ENCODE peak calls at places on chromosomes 6 and 20, in nine cellular contexts. One of them, this sample, is unnamed.

GRCh38 chr6:19714415-19715165 is 122.6 kb upstream of the ID4 start:
- DNase-seq in right lobe of liver: no peak
- DNase-seq in naive thymus-derived CD4-positive, alpha-beta T cell: no peak
- DNase-seq in cardiac muscle cell: no peak
- DNase-seq in Panc1: no peak
- DNase-seq in uterus: no peak
- DNase-seq in transverse colon: no peak
- DNase-seq in OCI-LY7: no peak
- DNase-seq in aorta: no peak
- DNase-seq in this sample: no peak

GRCh38 chr6:8100159-8100854 is 2.0 kb downstream of the EEF1E1 start:
- DNase-seq in right lobe of liver: no peak
- DNase-seq in naive thymus-derived CD4-positive, alpha-beta T cell: no peak
- DNase-seq in cardiac muscle cell: no peak
- DNase-seq in Panc1: no peak
- DNase-seq in uterus: no peak
- DNase-seq in transverse colon: no peak
- DNase-seq in OCI-LY7: no peak
- DNase-seq in aorta: no peak
- DNase-seq in this sample: no peak

GRCh38 chr6:158660331-158660730 is 10.5 kb downstream of the SYTL3 start:
- DNase-seq in right lobe of liver: no peak
- DNase-seq in naive thymus-derived CD4-positive, alpha-beta T cell: peak
- DNase-seq in cardiac muscle cell: peak
- DNase-seq in Panc1: no peak
- DNase-seq in uterus: no peak
- DNase-seq in transverse colon: peak
- DNase-seq in OCI-LY7: peak
- DNase-seq in aorta: no peak
- DNase-seq in this sample: no peak

GRCh38 chr20:8073024-8073832 is 53.7 kb upstream of the TMX4 start:
- DNase-seq in right lobe of liver: no peak
- DNase-seq in naive thymus-derived CD4-positive, alpha-beta T cell: peak
- DNase-seq in cardiac muscle cell: peak
- DNase-seq in Panc1: no peak
- DNase-seq in uterus: no peak
- DNase-seq in transverse colon: no peak
- DNase-seq in OCI-LY7: no peak
- DNase-seq in aorta: no peak
- DNase-seq in this sample: no peak

GRCh38 chr6:78589426-78589825 is 277.9 kb upstream of the IRAK1BP1 start:
- DNase-seq in right lobe of liver: no peak
- DNase-seq in naive thymus-derived CD4-positive, alpha-beta T cell: no peak
- DNase-seq in cardiac muscle cell: no peak
- DNase-seq in Panc1: no peak
- DNase-seq in uterus: no peak
- DNase-seq in transverse colon: no peak
- DNase-seq in OCI-LY7: no peak
- DNase-seq in aorta: no peak
- DNase-seq in this sample: no peak

GRCh38 chr6:25062070-25062811 is 126.5 kb upstream of the RIPOR2 start:
- DNase-seq in right lobe of liver: no peak
- DNase-seq in naive thymus-derived CD4-positive, alpha-beta T cell: no peak
- DNase-seq in cardiac muscle cell: no peak
- DNase-seq in Panc1: no peak
- DNase-seq in uterus: no peak
- DNase-seq in transverse colon: no peak
- DNase-seq in OCI-LY7: no peak
- DNase-seq in aorta: no peak
- DNase-seq in this sample: no peak

GRCh38 chr6:99458319-99458718 is 33.2 kb upstream of the PNISR start:
- DNase-seq in right lobe of liver: no peak
- DNase-seq in naive thymus-derived CD4-positive, alpha-beta T cell: no peak
- DNase-seq in cardiac muscle cell: peak
- DNase-seq in Panc1: no peak
- DNase-seq in uterus: no peak
- DNase-seq in transverse colon: no peak
- DNase-seq in OCI-LY7: peak
- DNase-seq in aorta: no peak
- DNase-seq in this sample: no peak

GRCh38 chr6:134853111-134854055 is 96.5 kb downstream of the ALDH8A1 start:
- DNase-seq in right lobe of liver: no peak
- DNase-seq in naive thymus-derived CD4-positive, alpha-beta T cell: no peak
- DNase-seq in cardiac muscle cell: peak
- DNase-seq in Panc1: peak
- DNase-seq in uterus: peak
- DNase-seq in transverse colon: peak
- DNase-seq in OCI-LY7: no peak
- DNase-seq in aorta: no peak
- DNase-seq in this sample: no peak

GRCh38 chr6:105075210-105075609 is 104.6 kb downstream of the POPDC3 start:
- DNase-seq in right lobe of liver: no peak
- DNase-seq in naive thymus-derived CD4-positive, alpha-beta T cell: no peak
- DNase-seq in cardiac muscle cell: no peak
- DNase-seq in Panc1: no peak
- DNase-seq in uterus: no peak
- DNase-seq in transverse colon: no peak
- DNase-seq in OCI-LY7: no peak
- DNase-seq in aorta: no peak
- DNase-seq in this sample: no peak

GRCh38 chr20:26276811-26277210 is 580.2 kb upstream of the ZNF337 start:
- DNase-seq in right lobe of liver: no peak
- DNase-seq in naive thymus-derived CD4-positive, alpha-beta T cell: no peak
- DNase-seq in cardiac muscle cell: peak
- DNase-seq in Panc1: no peak
- DNase-seq in uterus: no peak
- DNase-seq in transverse colon: no peak
- DNase-seq in OCI-LY7: no peak
- DNase-seq in aorta: peak
- DNase-seq in this sample: no peak

GRCh38 chr6:29071831-29072723 is 15.0 kb downstream of the OR2B3 start:
- DNase-seq in right lobe of liver: peak
- DNase-seq in naive thymus-derived CD4-positive, alpha-beta T cell: no peak
- DNase-seq in cardiac muscle cell: peak
- DNase-seq in Panc1: peak
- DNase-seq in uterus: no peak
- DNase-seq in transverse colon: peak
- DNase-seq in OCI-LY7: peak
- DNase-seq in aorta: no peak
- DNase-seq in this sample: peak

GRCh38 chr6:166157930-166158617 is 9.6 kb downstream of the TBXT start:
- DNase-seq in right lobe of liver: no peak
- DNase-seq in naive thymus-derived CD4-positive, alpha-beta T cell: no peak
- DNase-seq in cardiac muscle cell: no peak
- DNase-seq in Panc1: no peak
- DNase-seq in uterus: no peak
- DNase-seq in transverse colon: no peak
- DNase-seq in OCI-LY7: peak
- DNase-seq in aorta: no peak
- DNase-seq in this sample: no peak

GRCh38 chr6:27897580-27898206 is 14.5 kb downstream of the OR2B2 start:
- DNase-seq in right lobe of liver: no peak
- DNase-seq in naive thymus-derived CD4-positive, alpha-beta T cell: no peak
- DNase-seq in cardiac muscle cell: no peak
- DNase-seq in Panc1: no peak
- DNase-seq in uterus: no peak
- DNase-seq in transverse colon: no peak
- DNase-seq in OCI-LY7: no peak
- DNase-seq in aorta: no peak
- DNase-seq in this sample: no peak

GRCh38 chr6:26234421-26235239 is 130.4 kb upstream of the BTN3A2 start:
- DNase-seq in right lobe of liver: no peak
- DNase-seq in naive thymus-derived CD4-positive, alpha-beta T cell: peak
- DNase-seq in cardiac muscle cell: peak
- DNase-seq in Panc1: no peak
- DNase-seq in uterus: peak
- DNase-seq in transverse colon: peak
- DNase-seq in OCI-LY7: peak
- DNase-seq in aorta: no peak
- DNase-seq in this sample: peak

GRCh38 chr6:113777601-113778000 is 79.5 kb upstream of the MARCKS start:
- DNase-seq in right lobe of liver: no peak
- DNase-seq in naive thymus-derived CD4-positive, alpha-beta T cell: no peak
- DNase-seq in cardiac muscle cell: no peak
- DNase-seq in Panc1: no peak
- DNase-seq in uterus: no peak
- DNase-seq in transverse colon: no peak
- DNase-seq in OCI-LY7: no peak
- DNase-seq in aorta: no peak
- DNase-seq in this sample: no peak

GRCh38 chr20:42125426-42125825 is 507.2 kb upstream of the CHD6 start:
- DNase-seq in right lobe of liver: no peak
- DNase-seq in naive thymus-derived CD4-positive, alpha-beta T cell: no peak
- DNase-seq in cardiac muscle cell: no peak
- DNase-seq in Panc1: no peak
- DNase-seq in uterus: no peak
- DNase-seq in transverse colon: no peak
- DNase-seq in OCI-LY7: no peak
- DNase-seq in aorta: no peak
- DNase-seq in this sample: no peak

GRCh38 chr20:64159711-64160110 is 4.5 kb upstream of the MYT1 start:
- DNase-seq in right lobe of liver: no peak
- DNase-seq in naive thymus-derived CD4-positive, alpha-beta T cell: no peak
- DNase-seq in cardiac muscle cell: no peak
- DNase-seq in Panc1: no peak
- DNase-seq in uterus: no peak
- DNase-seq in transverse colon: no peak
- DNase-seq in OCI-LY7: no peak
- DNase-seq in aorta: no peak
- DNase-seq in this sample: no peak

GRCh38 chr20:64161595-64162238 is 2.5 kb upstream of the MYT1 start:
- DNase-seq in right lobe of liver: peak
- DNase-seq in naive thymus-derived CD4-positive, alpha-beta T cell: peak
- DNase-seq in cardiac muscle cell: peak
- DNase-seq in Panc1: no peak
- DNase-seq in uterus: no peak
- DNase-seq in transverse colon: peak
- DNase-seq in OCI-LY7: no peak
- DNase-seq in aorta: no peak
- DNase-seq in this sample: peak

GRCh38 chr20:64162239-64162621 is 2.0 kb upstream of the MYT1 start:
- DNase-seq in right lobe of liver: no peak
- DNase-seq in naive thymus-derived CD4-positive, alpha-beta T cell: no peak
- DNase-seq in cardiac muscle cell: no peak
- DNase-seq in Panc1: no peak
- DNase-seq in uterus: no peak
- DNase-seq in transverse colon: no peak
- DNase-seq in OCI-LY7: no peak
- DNase-seq in aorta: no peak
- DNase-seq in this sample: no peak

GRCh38 chr20:64160118-64160517 is 4.1 kb upstream of the MYT1 start:
- DNase-seq in right lobe of liver: no peak
- DNase-seq in naive thymus-derived CD4-positive, alpha-beta T cell: no peak
- DNase-seq in cardiac muscle cell: no peak
- DNase-seq in Panc1: no peak
- DNase-seq in uterus: no peak
- DNase-seq in transverse colon: no peak
- DNase-seq in OCI-LY7: no peak
- DNase-seq in aorta: no peak
- DNase-seq in this sample: no peak

GRCh38 chr20:64160536-64161495 is 3.4 kb upstream of the MYT1 start:
- DNase-seq in right lobe of liver: no peak
- DNase-seq in naive thymus-derived CD4-positive, alpha-beta T cell: no peak
- DNase-seq in cardiac muscle cell: no peak
- DNase-seq in Panc1: no peak
- DNase-seq in uterus: no peak
- DNase-seq in transverse colon: no peak
- DNase-seq in OCI-LY7: no peak
- DNase-seq in aorta: no peak
- DNase-seq in this sample: no peak
- H3K4me3 ChIP-seq in right lobe of liver: no peak
- H3K4me3 ChIP-seq in naive thymus-derived CD4-positive, alpha-beta T cell: no peak
- H3K4me3 ChIP-seq in cardiac muscle cell: no peak
- H3K4me3 ChIP-seq in Panc1: no peak
- H3K4me3 ChIP-seq in uterus: no peak
- H3K4me3 ChIP-seq in transverse colon: no peak
- H3K4me3 ChIP-seq in OCI-LY7: no peak
- H3K4me3 ChIP-seq in aorta: no peak
- H3K4me3 ChIP-seq in this sample: no peak

DNA sequence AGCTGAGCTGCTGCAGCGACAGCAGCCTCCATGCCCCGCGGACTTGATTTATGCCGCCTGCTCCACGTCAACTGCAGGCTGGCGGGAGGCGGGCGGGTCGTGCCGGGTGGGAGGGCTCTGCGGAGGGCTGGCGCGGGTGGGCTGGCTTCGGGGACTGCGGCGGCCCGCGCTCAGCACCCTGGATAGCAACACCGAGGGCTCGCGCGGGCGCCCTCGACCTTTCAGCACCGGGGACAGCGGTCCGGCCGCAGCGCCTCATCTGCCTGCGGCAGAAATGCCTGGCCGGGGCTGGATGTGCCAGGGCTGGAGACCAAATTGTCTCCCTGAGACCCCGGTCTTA is 792 bp downstream of the SNAP25 start:
- DNase-seq in right lobe of liver: peak
- DNase-seq in naive thymus-derived CD4-positive, alpha-beta T cell: peak
- DNase-seq in cardiac muscle cell: peak
- DNase-seq in Panc1: no peak
- DNase-seq in uterus: peak
- DNase-seq in transverse colon: peak
- DNase-seq in OCI-LY7: peak
- DNase-seq in aorta: peak
- DNase-seq in this sample: peak
- H3K27ac ChIP-seq in right lobe of liver: no peak
- H3K27ac ChIP-seq in naive thymus-derived CD4-positive, alpha-beta T cell: no peak
- H3K27ac ChIP-seq in cardiac muscle cell: peak
- H3K27ac ChIP-seq in Panc1: no peak
- H3K27ac ChIP-seq in uterus: peak
- H3K27ac ChIP-seq in transverse colon: no peak
- H3K27ac ChIP-seq in OCI-LY7: no peak
- H3K27ac ChIP-seq in aorta: peak
- H3K27ac ChIP-seq in this sample: no peak

GRCh38 chr20:20754758-20755157 is 42.3 kb upstream of the RALGAPA2 start:
- DNase-seq in right lobe of liver: no peak
- DNase-seq in naive thymus-derived CD4-positive, alpha-beta T cell: no peak
- DNase-seq in cardiac muscle cell: no peak
- DNase-seq in Panc1: no peak
- DNase-seq in uterus: no peak
- DNase-seq in transverse colon: no peak
- DNase-seq in OCI-LY7: no peak
- DNase-seq in aorta: no peak
- DNase-seq in this sample: no peak
- H3K4me3 ChIP-seq in right lobe of liver: no peak
- H3K4me3 ChIP-seq in naive thymus-derived CD4-positive, alpha-beta T cell: no peak
- H3K4me3 ChIP-seq in cardiac muscle cell: no peak
- H3K4me3 ChIP-seq in Panc1: no peak
- H3K4me3 ChIP-seq in uterus: no peak
- H3K4me3 ChIP-seq in transverse colon: no peak
- H3K4me3 ChIP-seq in OCI-LY7: no peak
- H3K4me3 ChIP-seq in aorta: no peak
- H3K4me3 ChIP-seq in this sample: no peak

DNA sequence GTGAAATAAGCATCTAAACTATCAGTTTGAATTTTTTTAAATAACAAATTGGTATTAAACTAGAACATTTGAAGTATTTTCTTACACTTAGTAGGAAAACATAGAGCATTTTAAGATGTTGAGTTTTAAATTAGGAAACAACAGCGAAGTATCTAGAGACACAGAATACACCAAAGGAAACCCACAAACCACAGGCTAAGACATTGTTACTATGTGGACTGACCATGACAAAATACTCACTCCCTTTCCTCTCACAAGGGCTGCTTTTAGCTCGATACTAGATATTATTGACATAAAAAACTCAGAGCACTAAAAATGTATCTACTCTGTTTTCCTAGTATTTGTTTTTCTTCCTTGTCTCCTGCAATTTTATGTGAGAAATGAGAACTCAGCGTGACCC is 266.0 kb upstream of the CITED2 start:
- DNase-seq in right lobe of liver: no peak
- DNase-seq in naive thymus-derived CD4-positive, alpha-beta T cell: no peak
- DNase-seq in cardiac muscle cell: peak
- DNase-seq in Panc1: no peak
- DNase-seq in uterus: no peak
- DNase-seq in transverse colon: no peak
- DNase-seq in OCI-LY7: no peak
- DNase-seq in aorta: no peak
- DNase-seq in this sample: no peak
- H3K27ac ChIP-seq in right lobe of liver: no peak
- H3K27ac ChIP-seq in naive thymus-derived CD4-positive, alpha-beta T cell: no peak
- H3K27ac ChIP-seq in cardiac muscle cell: no peak
- H3K27ac ChIP-seq in Panc1: no peak
- H3K27ac ChIP-seq in uterus: no peak
- H3K27ac ChIP-seq in transverse colon: no peak
- H3K27ac ChIP-seq in OCI-LY7: no peak
- H3K27ac ChIP-seq in aorta: no peak
- H3K27ac ChIP-seq in this sample: no peak

This sample was measured in SJSA1.